ENCODE peak calls at places on chromosomes 6 and 20, in six cellular contexts. H is hypothalamus; N is retinal pigment epithelial cell; S is activated CD4-positive, alpha-beta T cell treated with anti-CD3 and anti-CD28 coated beads, Interleukin-2, amount 10 ng/mL, durations not matched to agents 7 days and 5 days; C is tibial artery; X is DMS153. T is an unnamed sample.

GRCh38 chr6:97189767-97190166 is 93.2 kb downstream of the MMS22L start:
- DNase-seq in H (no peak), N (no peak), S (no peak), C (no peak), X (no peak), T (no peak)

GRCh38 chr6:84652356-84653026 is 111.9 kb downstream of the TBX18 start:
- DNase-seq in H (no peak), N (peak; percentile 83), S (no peak), C (no peak), X (no peak), T (no peak)

GRCh38 chr6:138727182-138727581 is 46.4 kb upstream of the CCDC28A start:
- DNase-seq in H (no peak), N (no peak), S (no peak), C (no peak), X (no peak), T (no peak)

GRCh38 chr6:87683890-87684289 is 18.1 kb downstream of the AKIRIN2 start:
- DNase-seq in H (no peak), N (no peak), S (no peak), C (no peak), X (no peak), T (no peak)

GRCh38 chr6:2839195-2839981 is 2.3 kb downstream of the SERPINB1 start:
- DNase-seq in H (no peak), N (peak; percentile 50), S (no peak), C (no peak), X (no peak), T (no peak)

GRCh38 chr6:136016228-136017225 is 165.0 kb downstream of the PDE7B start:
- DNase-seq in H (no peak), N (no peak), S (no peak), C (no peak), X (no peak), T (no peak)

GRCh38 chr20:43669332-43669731 is 2.4 kb downstream of the MYBL2 start:
- DNase-seq in H (no peak), N (peak; percentile 11), S (no peak), C (no peak), X (no peak), T (no peak)

GRCh38 chr6:37802810-37803209 is 16.7 kb upstream of the ZFAND3 start:
- DNase-seq in H (no peak), N (no peak), S (no peak), C (no peak), X (no peak), T (no peak)

GRCh38 chr6:100307561-100307960 is 157.2 kb downstream of the SIM1 start:
- DNase-seq in H (no peak), N (no peak), S (no peak), C (no peak), X (no peak), T (no peak)

GRCh38 chr20:50958733-50959542 is at the start of gene MOCS3:
- DNase-seq in H (peak; percentile 85), N (peak; percentile 74), S (peak; percentile 91), C (peak; percentile 87), X (peak; percentile 87), T (peak; percentile 68)

GRCh38 chr6:15781333-15781732 is 118.5 kb upstream of the DTNBP1 start:
- DNase-seq in H (no peak), N (no peak), S (no peak), C (no peak), X (no peak), T (no peak)